ENCODE peak calls at places on chromosomes 13 and 19, in nine cellular contexts. A is mesothelial cell of epicardium; X is IMR-90; P is activated CD8-positive, alpha-beta memory T cell treated with anti-CD3 and anti-CD28 coated beads for 48 hours; G is cardiac fibroblast; U is stimulated activated CD4-positive, alpha-beta T cell treated with anti-CD3 and anti-CD28 coated beads, Interleukin-15, amount 100 ng/mL, for 1 hour; N is activated T-cell treated with anti-CD3 and anti-CD28 coated beads for 1 hour; S is posterior cingulate gyrus; L is hippocampal formation. C is an unnamed sample.

GRCh38 chr19:35166100-35167063 is 11.8 kb downstream of the FXYD5 start:
- DNase-seq in A (no peak), X (no peak), P (no peak), G (no peak), U (no peak), N (no peak), S (no peak), L (no peak), C (no peak)

GRCh38 chr19:33248954-33249613 is 23.4 kb upstream of the SLC7A10 start:
- DNase-seq in A (no peak), X (no peak), P (no peak), G (no peak), U (no peak), N (no peak), S (peak), L (no peak), C (peak)

GRCh38 chr13:101360525-101360924 is 55.8 kb downstream of the NALCN start:
- DNase-seq in A (no peak), X (no peak), P (no peak), G (no peak), U (no peak), N (no peak), S (no peak), L (no peak), C (no peak)

GRCh38 chr13:53405616-53406015 is 377.0 kb downstream of the OLFM4 start:
- DNase-seq in A (no peak), X (no peak), P (no peak), G (no peak), U (no peak), N (no peak), S (no peak), L (no peak), C (no peak)

GRCh38 chr19:2503521-2504109 is 27.7 kb downstream of the GADD45B start:
- DNase-seq in A (no peak), X (peak), P (peak), G (peak), U (peak), N (peak), S (no peak), L (no peak), C (peak)

GRCh38 chr13:113044431-113045114 is 61.0 kb upstream of the F7 start:
- DNase-seq in A (no peak), X (no peak), P (no peak), G (no peak), U (no peak), N (no peak), S (peak), L (peak), C (peak)

GRCh38 chr13:47803131-47803530 is 197.9 kb downstream of the SUCLA2 start:
- DNase-seq in A (no peak), X (no peak), P (no peak), G (no peak), U (no peak), N (no peak), S (no peak), L (no peak), C (no peak)

GRCh38 chr19:16143399-16144215 is at the start of gene HSH2D:
- DNase-seq in A (no peak), X (no peak), P (no peak), G (no peak), U (peak), N (peak), S (no peak), L (no peak), C (no peak)

GRCh38 chr13:60654405-60654804 is 257.4 kb downstream of the TDRD3 start:
- DNase-seq in A (no peak), X (no peak), P (no peak), G (peak), U (no peak), N (no peak), S (peak), L (peak), C (peak)

GRCh38 chr19:15297416-15298224 is 34.7 kb downstream of the BRD4 start:
- DNase-seq in A (no peak), X (peak), P (no peak), G (peak), U (no peak), N (no peak), S (no peak), L (no peak), C (peak)

GRCh38 chr19:3692141-3693029 is 7.9 kb downstream of the PIP5K1C start:
- DNase-seq in A (no peak), X (no peak), P (peak), G (no peak), U (peak), N (peak), S (no peak), L (no peak), C (no peak)

GRCh38 chr13:53004605-53005004 is 24.0 kb upstream of the OLFM4 start:
- DNase-seq in A (no peak), X (no peak), P (no peak), G (no peak), U (no peak), N (no peak), S (no peak), L (no peak), C (no peak)

GRCh38 chr19:17605761-17606745 is 50.6 kb downstream of the COLGALT1 start:
- DNase-seq in A (peak), X (peak), P (peak), G (peak), U (peak), N (peak), S (peak), L (no peak), C (peak)

GRCh38 chr13:60453490-60453889 is 56.5 kb downstream of the TDRD3 start:
- DNase-seq in A (no peak), X (peak), P (no peak), G (no peak), U (no peak), N (no peak), S (no peak), L (no peak), C (peak)

GRCh38 chr19:50323782-50324133 is 5.4 kb downstream of the KCNC3 start:
- DNase-seq in A (no peak), X (no peak), P (no peak), G (no peak), U (no peak), N (no peak), S (no peak), L (no peak), C (no peak)

GRCh38 chr19:19205416-19206410 is 2.5 kb upstream of the NR2C2AP start:
- DNase-seq in A (no peak), X (no peak), P (no peak), G (no peak), U (no peak), N (no peak), S (peak), L (peak), C (no peak)